ENCODE peak calls at places on chromosomes 13 and 19, in nine cellular contexts. One of them, this sample, is unnamed. For H3K4me1, the result is how much of the 10 kb centered on the place peaks cover.

GRCh38 chr13:97113231-97114001 is 108.7 kb upstream of the MBNL2 start:
- DNase-seq in gastrocnemius medialis: no peak
- DNase-seq in upper lobe of right lung: no peak
- DNase-seq in heart left ventricle: no peak
- DNase-seq in K562: no peak
- DNase-seq in thoracic aorta: no peak
- DNase-seq in MM.1S: no peak
- DNase-seq in fibroblast of lung: no peak
- DNase-seq in psoas muscle: no peak
- DNase-seq in this sample: no peak

GRCh38 chr13:87666826-87667225 is 4.3 kb upstream of the SLITRK5 start:
- DNase-seq in thoracic aorta: no peak
- DNase-seq in fibroblast of lung: peak
- DNase-seq in upper lobe of right lung: no peak
- DNase-seq in K562: no peak
- DNase-seq in gastrocnemius medialis: no peak
- DNase-seq in heart left ventricle: no peak
- DNase-seq in psoas muscle: no peak
- DNase-seq in MM.1S: no peak
- DNase-seq in this sample: no peak

GRCh38 chr13:27770809-27771208 is 21.5 kb upstream of the GSX1 start:
- DNase-seq in thoracic aorta: no peak
- DNase-seq in gastrocnemius medialis: no peak
- DNase-seq in upper lobe of right lung: no peak
- DNase-seq in fibroblast of lung: peak
- DNase-seq in heart left ventricle: no peak
- DNase-seq in K562: peak
- DNase-seq in MM.1S: peak
- DNase-seq in psoas muscle: no peak
- DNase-seq in this sample: peak

GRCh38 chr19:46984077-46985010 is 35.3 kb upstream of the NPAS1 start:
- DNase-seq in heart left ventricle: peak
- DNase-seq in gastrocnemius medialis: peak
- DNase-seq in upper lobe of right lung: no peak
- DNase-seq in psoas muscle: peak
- DNase-seq in fibroblast of lung: peak
- DNase-seq in K562: no peak
- DNase-seq in MM.1S: no peak
- DNase-seq in thoracic aorta: no peak
- DNase-seq in this sample: no peak

GRCh38 chr19:8592231-8593009 is 15.2 kb upstream of the MYO1F start:
- DNase-seq in heart left ventricle: peak
- DNase-seq in MM.1S: no peak
- DNase-seq in gastrocnemius medialis: peak
- DNase-seq in fibroblast of lung: peak
- DNase-seq in thoracic aorta: peak
- DNase-seq in psoas muscle: peak
- DNase-seq in K562: peak
- DNase-seq in upper lobe of right lung: peak
- DNase-seq in this sample: peak

GRCh38 chr19:29690842-29691241 is 24.2 kb downstream of the C19orf12 start:
- DNase-seq in fibroblast of lung: peak
- DNase-seq in upper lobe of right lung: no peak
- DNase-seq in MM.1S: peak
- DNase-seq in K562: peak
- DNase-seq in psoas muscle: peak
- DNase-seq in thoracic aorta: no peak
- DNase-seq in heart left ventricle: no peak
- DNase-seq in gastrocnemius medialis: peak
- DNase-seq in this sample: peak

GRCh38 chr19:35013047-35013819 is 13.1 kb downstream of the GRAMD1A start:
- DNase-seq in gastrocnemius medialis: peak
- DNase-seq in heart left ventricle: peak
- DNase-seq in MM.1S: peak
- DNase-seq in psoas muscle: peak
- DNase-seq in fibroblast of lung: peak
- DNase-seq in K562: peak
- DNase-seq in thoracic aorta: peak
- DNase-seq in upper lobe of right lung: peak
- DNase-seq in this sample: peak

GRCh38 chr13:109628251-109628699 is 158.1 kb downstream of the IRS2 start:
- DNase-seq in psoas muscle: no peak
- DNase-seq in MM.1S: no peak
- DNase-seq in gastrocnemius medialis: no peak
- DNase-seq in K562: no peak
- DNase-seq in heart left ventricle: no peak
- DNase-seq in fibroblast of lung: peak
- DNase-seq in thoracic aorta: no peak
- DNase-seq in upper lobe of right lung: no peak
- DNase-seq in this sample: no peak

GRCh38 chr19:57648336-57649003 is 15.5 kb downstream of the ZNF211 start:
- DNase-seq in heart left ventricle: no peak
- DNase-seq in K562: no peak
- DNase-seq in MM.1S: no peak
- DNase-seq in fibroblast of lung: no peak
- DNase-seq in psoas muscle: no peak
- DNase-seq in upper lobe of right lung: no peak
- DNase-seq in gastrocnemius medialis: no peak
- DNase-seq in thoracic aorta: no peak
- DNase-seq in this sample: no peak

GRCh38 chr13:112506046-112506445 is 81.9 kb downstream of the TUBGCP3 start:
- DNase-seq in upper lobe of right lung: no peak
- DNase-seq in thoracic aorta: no peak
- DNase-seq in gastrocnemius medialis: no peak
- DNase-seq in psoas muscle: no peak
- DNase-seq in fibroblast of lung: no peak
- DNase-seq in MM.1S: no peak
- DNase-seq in heart left ventricle: no peak
- DNase-seq in K562: no peak
- DNase-seq in this sample: no peak

GRCh38 chr19:45765365-45766292 is 3.4 kb downstream of the SIX5 start:
- DNase-seq in psoas muscle: no peak
- DNase-seq in fibroblast of lung: no peak
- DNase-seq in thoracic aorta: no peak
- DNase-seq in heart left ventricle: peak
- DNase-seq in MM.1S: no peak
- DNase-seq in K562: no peak
- DNase-seq in upper lobe of right lung: no peak
- DNase-seq in gastrocnemius medialis: no peak
- DNase-seq in this sample: no peak

DNA sequence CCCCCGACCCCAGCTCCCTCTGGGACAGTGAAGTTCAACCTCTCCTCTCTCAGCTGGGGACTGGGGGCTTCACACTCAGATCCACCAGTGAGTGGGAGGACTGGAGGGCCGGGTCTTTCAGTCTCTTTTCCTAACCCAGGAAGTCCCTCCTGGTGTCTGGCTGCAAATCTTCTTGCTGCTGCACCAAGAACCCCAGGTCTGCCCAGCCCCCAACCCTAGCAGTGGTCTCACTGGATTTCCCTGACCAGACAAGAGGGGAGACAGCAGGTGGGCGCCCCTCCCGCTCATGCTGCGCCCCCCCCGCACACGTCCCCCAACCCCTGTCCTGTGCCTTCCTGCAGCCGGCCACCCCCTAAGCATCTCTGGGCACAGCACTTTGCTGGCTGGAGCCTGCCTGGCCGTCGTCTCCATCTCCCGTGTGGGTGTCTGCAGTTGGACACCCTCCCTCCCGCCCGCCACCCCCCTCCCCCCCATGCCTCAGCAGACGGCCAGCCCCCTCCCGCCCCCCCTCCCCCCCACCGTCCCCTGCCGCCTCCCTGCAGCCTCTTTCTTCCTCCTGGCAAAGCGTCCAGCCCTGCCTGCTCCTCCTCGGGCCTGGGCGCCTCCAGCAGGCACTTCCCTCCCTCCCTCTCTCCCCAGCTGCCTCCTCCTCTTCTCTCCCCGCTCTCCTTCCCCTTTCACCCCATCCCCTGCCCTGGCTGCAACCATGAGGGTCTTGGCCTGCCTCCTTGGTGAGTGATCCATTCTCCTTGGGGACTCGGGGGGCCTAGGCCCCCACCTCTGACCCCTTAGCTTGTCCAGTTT is at the start of gene SSC5D:
- DNase-seq in K562: peak
- DNase-seq in fibroblast of lung: peak
- DNase-seq in heart left ventricle: peak
- DNase-seq in psoas muscle: peak
- DNase-seq in upper lobe of right lung: no peak
- DNase-seq in MM.1S: no peak
- DNase-seq in thoracic aorta: no peak
- DNase-seq in gastrocnemius medialis: no peak
- DNase-seq in this sample: peak
- H3K4me1 ChIP-seq in K562: half or more
- H3K4me1 ChIP-seq in fibroblast of lung: under half
- H3K4me1 ChIP-seq in heart left ventricle: under half
- H3K4me1 ChIP-seq in psoas muscle: under half
- H3K4me1 ChIP-seq in upper lobe of right lung: under half
- H3K4me1 ChIP-seq in MM.1S: under half
- H3K4me1 ChIP-seq in thoracic aorta: under half
- H3K4me1 ChIP-seq in gastrocnemius medialis: under half
- H3K4me1 ChIP-seq in this sample: under half

GRCh38 chr13:67614577-67614976 is 384.4 kb upstream of the PCDH9 start:
- DNase-seq in upper lobe of right lung: no peak
- DNase-seq in psoas muscle: no peak
- DNase-seq in thoracic aorta: no peak
- DNase-seq in gastrocnemius medialis: no peak
- DNase-seq in fibroblast of lung: no peak
- DNase-seq in heart left ventricle: no peak
- DNase-seq in K562: no peak
- DNase-seq in MM.1S: no peak
- DNase-seq in this sample: no peak

GRCh38 chr13:67619346-67619745 is 389.2 kb upstream of the PCDH9 start:
- DNase-seq in K562: no peak
- DNase-seq in gastrocnemius medialis: no peak
- DNase-seq in heart left ventricle: no peak
- DNase-seq in upper lobe of right lung: no peak
- DNase-seq in thoracic aorta: no peak
- DNase-seq in MM.1S: no peak
- DNase-seq in psoas muscle: no peak
- DNase-seq in fibroblast of lung: peak
- DNase-seq in this sample: no peak

GRCh38 chr13:67620665-67621064 is 390.5 kb upstream of the PCDH9 start:
- DNase-seq in MM.1S: no peak
- DNase-seq in heart left ventricle: no peak
- DNase-seq in psoas muscle: no peak
- DNase-seq in fibroblast of lung: peak
- DNase-seq in upper lobe of right lung: no peak
- DNase-seq in thoracic aorta: no peak
- DNase-seq in K562: no peak
- DNase-seq in gastrocnemius medialis: no peak
- DNase-seq in this sample: no peak

GRCh38 chr13:67623630-67624029 is 393.5 kb upstream of the PCDH9 start:
- DNase-seq in gastrocnemius medialis: no peak
- DNase-seq in MM.1S: no peak
- DNase-seq in upper lobe of right lung: no peak
- DNase-seq in fibroblast of lung: no peak
- DNase-seq in K562: no peak
- DNase-seq in heart left ventricle: no peak
- DNase-seq in psoas muscle: no peak
- DNase-seq in thoracic aorta: no peak
- DNase-seq in this sample: no peak

DNA sequence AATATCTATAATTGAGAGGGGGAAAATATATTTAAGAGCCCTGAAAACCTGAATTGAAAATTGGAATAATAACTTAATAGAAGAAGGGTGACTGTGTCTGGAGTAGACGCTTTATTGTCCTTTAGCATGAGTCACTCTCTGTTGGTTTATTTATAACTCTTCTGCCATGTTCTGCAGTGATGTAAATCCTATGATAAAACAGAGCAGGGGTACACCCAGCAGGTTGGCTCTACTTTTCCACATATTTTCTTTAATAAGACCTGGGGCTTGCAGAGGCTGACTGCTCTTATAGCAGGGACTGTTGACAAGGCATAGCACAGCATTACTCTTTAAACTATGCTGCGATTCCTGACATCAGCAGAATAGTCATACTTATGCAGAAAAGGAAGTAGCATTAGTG is 389.9 kb upstream of the PCDH9 start:
- DNase-seq in K562: no peak
- DNase-seq in gastrocnemius medialis: no peak
- DNase-seq in thoracic aorta: no peak
- DNase-seq in MM.1S: no peak
- DNase-seq in fibroblast of lung: peak
- DNase-seq in psoas muscle: no peak
- DNase-seq in heart left ventricle: no peak
- DNase-seq in upper lobe of right lung: no peak
- DNase-seq in this sample: no peak
- H3K27ac ChIP-seq in K562: no peak
- H3K27ac ChIP-seq in gastrocnemius medialis: no peak
- H3K27ac ChIP-seq in thoracic aorta: no peak
- H3K27ac ChIP-seq in MM.1S: no peak
- H3K27ac ChIP-seq in fibroblast of lung: no peak
- H3K27ac ChIP-seq in psoas muscle: no peak
- H3K27ac ChIP-seq in heart left ventricle: no peak
- H3K27ac ChIP-seq in upper lobe of right lung: no peak
- H3K27ac ChIP-seq in this sample: no peak

DNA sequence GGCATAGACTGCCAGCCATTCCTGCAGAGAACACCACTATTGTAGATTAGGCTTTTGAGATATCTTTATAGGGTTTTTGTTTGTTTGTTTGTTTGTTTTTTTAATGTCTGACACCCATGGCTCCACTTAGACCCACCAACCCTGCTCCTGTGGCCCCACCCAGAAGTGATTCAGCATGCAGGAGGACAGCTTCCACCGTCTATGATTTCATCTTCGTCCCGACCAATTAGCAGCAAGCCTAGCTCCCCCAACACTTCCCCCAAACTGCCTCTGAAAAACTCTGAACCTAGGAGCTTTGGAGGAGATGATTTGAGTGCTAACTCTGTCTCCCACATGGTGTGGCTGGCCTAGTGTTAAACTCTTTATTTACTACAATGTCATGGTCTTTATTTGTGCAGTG is 108.3 kb upstream of the RXFP2 start:
- DNase-seq in K562: no peak
- DNase-seq in heart left ventricle: no peak
- DNase-seq in fibroblast of lung: no peak
- DNase-seq in upper lobe of right lung: no peak
- DNase-seq in psoas muscle: no peak
- DNase-seq in gastrocnemius medialis: no peak
- DNase-seq in thoracic aorta: no peak
- DNase-seq in MM.1S: no peak
- DNase-seq in this sample: no peak
- H3K4me1 ChIP-seq in K562: under half
- H3K4me1 ChIP-seq in heart left ventricle: under half
- H3K4me1 ChIP-seq in fibroblast of lung: under half
- H3K4me1 ChIP-seq in upper lobe of right lung: under half
- H3K4me1 ChIP-seq in psoas muscle: under half
- H3K4me1 ChIP-seq in gastrocnemius medialis: under half
- H3K4me1 ChIP-seq in thoracic aorta: under half
- H3K4me1 ChIP-seq in MM.1S: under half
- H3K4me1 ChIP-seq in this sample: under half

DNA sequence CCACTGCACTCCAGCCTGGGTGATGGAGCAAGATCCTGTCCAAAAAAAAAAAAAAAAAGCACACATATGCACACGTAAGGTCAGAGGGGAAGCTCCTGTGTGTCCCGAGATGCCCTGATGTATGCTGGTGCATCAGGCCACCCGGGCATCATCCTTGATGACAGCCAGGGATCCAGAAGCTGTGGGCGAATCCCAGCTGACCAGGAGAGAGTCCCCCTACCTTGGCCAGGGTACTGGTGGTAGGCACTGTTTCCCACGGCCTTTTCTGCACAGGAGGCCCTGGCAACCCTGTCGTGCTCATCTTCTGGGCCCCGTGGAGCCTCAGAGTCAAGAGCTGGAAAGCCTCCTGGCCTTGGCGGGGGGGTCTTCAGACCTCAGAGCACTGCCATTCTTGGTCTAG is 14.0 kb downstream of the MYDGF start:
- DNase-seq in upper lobe of right lung: no peak
- DNase-seq in gastrocnemius medialis: no peak
- DNase-seq in fibroblast of lung: no peak
- DNase-seq in MM.1S: no peak
- DNase-seq in heart left ventricle: no peak
- DNase-seq in K562: no peak
- DNase-seq in psoas muscle: no peak
- DNase-seq in thoracic aorta: no peak
- DNase-seq in this sample: no peak
- H3K27ac ChIP-seq in upper lobe of right lung: no peak
- H3K27ac ChIP-seq in gastrocnemius medialis: no peak
- H3K27ac ChIP-seq in fibroblast of lung: no peak
- H3K27ac ChIP-seq in MM.1S: no peak
- H3K27ac ChIP-seq in heart left ventricle: no peak
- H3K27ac ChIP-seq in K562: no peak
- H3K27ac ChIP-seq in psoas muscle: no peak
- H3K27ac ChIP-seq in thoracic aorta: no peak
- H3K27ac ChIP-seq in this sample: no peak

This sample was measured in SJCRH30.